ENCODE peak calls at places on chromosomes 16 and 17, in six cellular contexts. One of them, this sample, is unnamed.

GRCh38 chr17:36926226-36926625 is 11.0 kb upstream of the LHX1 start:
- DNase-seq in stimulated activated CD4-positive, alpha-beta T cell treated with anti-CD3 and anti-CD28 coated beads, Interleukin-12 subunit alpha, Interleukin-12 subunit beta, amount 100 ng/mL, for 24 hours: no peak
- DNase-seq in GM04504: no peak
- DNase-seq in stimulated activated naive CD8-positive, alpha-beta T cell treated with anti-CD3 and anti-CD28 coated beads, Interleukin-15, amount 100 ng/mL, for 72 hours: no peak
- DNase-seq in psoas muscle: no peak
- DNase-seq in uterus: no peak
- DNase-seq in this sample: no peak

GRCh38 chr16:894136-894535 is 76.6 kb downstream of the LMF1 start:
- DNase-seq in psoas muscle: peak
- DNase-seq in stimulated activated naive CD8-positive, alpha-beta T cell treated with anti-CD3 and anti-CD28 coated beads, Interleukin-15, amount 100 ng/mL, for 72 hours: no peak
- DNase-seq in GM04504: no peak
- DNase-seq in stimulated activated CD4-positive, alpha-beta T cell treated with anti-CD3 and anti-CD28 coated beads, Interleukin-12 subunit alpha, Interleukin-12 subunit beta, amount 100 ng/mL, for 24 hours: no peak
- DNase-seq in uterus: no peak
- DNase-seq in this sample: no peak

GRCh38 chr17:7238418-7239090 is 703 bp downstream of the PHF23 start:
- DNase-seq in stimulated activated CD4-positive, alpha-beta T cell treated with anti-CD3 and anti-CD28 coated beads, Interleukin-12 subunit alpha, Interleukin-12 subunit beta, amount 100 ng/mL, for 24 hours: no peak
- DNase-seq in GM04504: no peak
- DNase-seq in psoas muscle: no peak
- DNase-seq in stimulated activated naive CD8-positive, alpha-beta T cell treated with anti-CD3 and anti-CD28 coated beads, Interleukin-15, amount 100 ng/mL, for 72 hours: no peak
- DNase-seq in uterus: no peak
- DNase-seq in this sample: no peak

GRCh38 chr17:58756246-58757161 is 850 bp downstream of the PPM1E start:
- DNase-seq in stimulated activated CD4-positive, alpha-beta T cell treated with anti-CD3 and anti-CD28 coated beads, Interleukin-12 subunit alpha, Interleukin-12 subunit beta, amount 100 ng/mL, for 24 hours: no peak
- DNase-seq in stimulated activated naive CD8-positive, alpha-beta T cell treated with anti-CD3 and anti-CD28 coated beads, Interleukin-15, amount 100 ng/mL, for 72 hours: peak
- DNase-seq in psoas muscle: no peak
- DNase-seq in uterus: no peak
- DNase-seq in GM04504: no peak
- DNase-seq in this sample: no peak

GRCh38 chr16:23534868-23535860 is 22.0 kb downstream of the EARS2 start:
- DNase-seq in GM04504: no peak
- DNase-seq in psoas muscle: no peak
- DNase-seq in stimulated activated CD4-positive, alpha-beta T cell treated with anti-CD3 and anti-CD28 coated beads, Interleukin-12 subunit alpha, Interleukin-12 subunit beta, amount 100 ng/mL, for 24 hours: no peak
- DNase-seq in stimulated activated naive CD8-positive, alpha-beta T cell treated with anti-CD3 and anti-CD28 coated beads, Interleukin-15, amount 100 ng/mL, for 72 hours: no peak
- DNase-seq in uterus: no peak
- DNase-seq in this sample: no peak

GRCh38 chr16:27073733-27074132 is 7.0 kb downstream of the C16orf82 start:
- DNase-seq in stimulated activated naive CD8-positive, alpha-beta T cell treated with anti-CD3 and anti-CD28 coated beads, Interleukin-15, amount 100 ng/mL, for 72 hours: no peak
- DNase-seq in psoas muscle: no peak
- DNase-seq in stimulated activated CD4-positive, alpha-beta T cell treated with anti-CD3 and anti-CD28 coated beads, Interleukin-12 subunit alpha, Interleukin-12 subunit beta, amount 100 ng/mL, for 24 hours: no peak
- DNase-seq in uterus: no peak
- DNase-seq in GM04504: no peak
- DNase-seq in this sample: no peak

GRCh38 chr17:49108318-49108717 is 24.3 kb upstream of the B4GALNT2 start:
- DNase-seq in stimulated activated naive CD8-positive, alpha-beta T cell treated with anti-CD3 and anti-CD28 coated beads, Interleukin-15, amount 100 ng/mL, for 72 hours: no peak
- DNase-seq in GM04504: peak
- DNase-seq in psoas muscle: no peak
- DNase-seq in uterus: no peak
- DNase-seq in stimulated activated CD4-positive, alpha-beta T cell treated with anti-CD3 and anti-CD28 coated beads, Interleukin-12 subunit alpha, Interleukin-12 subunit beta, amount 100 ng/mL, for 24 hours: no peak
- DNase-seq in this sample: no peak

GRCh38 chr17:17067277-17067676 is 25.0 kb downstream of the MPRIP start:
- DNase-seq in stimulated activated CD4-positive, alpha-beta T cell treated with anti-CD3 and anti-CD28 coated beads, Interleukin-12 subunit alpha, Interleukin-12 subunit beta, amount 100 ng/mL, for 24 hours: no peak
- DNase-seq in psoas muscle: no peak
- DNase-seq in uterus: no peak
- DNase-seq in stimulated activated naive CD8-positive, alpha-beta T cell treated with anti-CD3 and anti-CD28 coated beads, Interleukin-15, amount 100 ng/mL, for 72 hours: no peak
- DNase-seq in GM04504: no peak
- DNase-seq in this sample: no peak

GRCh38 chr17:77892031-77892430 is 66.5 kb upstream of the TNRC6C start:
- DNase-seq in GM04504: no peak
- DNase-seq in psoas muscle: no peak
- DNase-seq in uterus: no peak
- DNase-seq in stimulated activated CD4-positive, alpha-beta T cell treated with anti-CD3 and anti-CD28 coated beads, Interleukin-12 subunit alpha, Interleukin-12 subunit beta, amount 100 ng/mL, for 24 hours: no peak
- DNase-seq in stimulated activated naive CD8-positive, alpha-beta T cell treated with anti-CD3 and anti-CD28 coated beads, Interleukin-15, amount 100 ng/mL, for 72 hours: no peak
- DNase-seq in this sample: no peak

GRCh38 chr17:56203430-56203829 is 50.2 kb downstream of the ANKFN1 start:
- DNase-seq in stimulated activated naive CD8-positive, alpha-beta T cell treated with anti-CD3 and anti-CD28 coated beads, Interleukin-15, amount 100 ng/mL, for 72 hours: no peak
- DNase-seq in GM04504: no peak
- DNase-seq in psoas muscle: no peak
- DNase-seq in uterus: no peak
- DNase-seq in stimulated activated CD4-positive, alpha-beta T cell treated with anti-CD3 and anti-CD28 coated beads, Interleukin-12 subunit alpha, Interleukin-12 subunit beta, amount 100 ng/mL, for 24 hours: no peak
- DNase-seq in this sample: no peak

GRCh38 chr16:706189-707061 is 824 bp upstream of the FBXL16 start:
- DNase-seq in stimulated activated CD4-positive, alpha-beta T cell treated with anti-CD3 and anti-CD28 coated beads, Interleukin-12 subunit alpha, Interleukin-12 subunit beta, amount 100 ng/mL, for 24 hours: no peak
- DNase-seq in GM04504: no peak
- DNase-seq in psoas muscle: no peak
- DNase-seq in uterus: no peak
- DNase-seq in stimulated activated naive CD8-positive, alpha-beta T cell treated with anti-CD3 and anti-CD28 coated beads, Interleukin-15, amount 100 ng/mL, for 72 hours: no peak
- DNase-seq in this sample: no peak

GRCh38 chr16:566475-567361 is at the start of gene NHLRC4:
- DNase-seq in psoas muscle: peak
- DNase-seq in stimulated activated naive CD8-positive, alpha-beta T cell treated with anti-CD3 and anti-CD28 coated beads, Interleukin-15, amount 100 ng/mL, for 72 hours: peak
- DNase-seq in GM04504: no peak
- DNase-seq in uterus: peak
- DNase-seq in stimulated activated CD4-positive, alpha-beta T cell treated with anti-CD3 and anti-CD28 coated beads, Interleukin-12 subunit alpha, Interleukin-12 subunit beta, amount 100 ng/mL, for 24 hours: peak
- DNase-seq in this sample: peak

This sample was measured in left ventricle myocardium inferior.